ENCODE peak calls at places on chromosomes 16 and 17, in four cellular contexts. W is stimulated activated CD8-positive, alpha-beta memory T cell treated with anti-CD3 and anti-CD28 coated beads, Interleukin-2, amount 100 ng/mL, for 48 hours; Y is naive B cell; P is LoVo. K is an unnamed sample.
A peak's percentile ranks its signal among the peaks of the same experiment; 100 is the strongest.

GRCh38 chr17:9472094-9472493 is 103.5 kb downstream of the STX8 start:
- DNase-seq in W (no peak), Y (no peak), P (no peak), K (no peak)

GRCh38 chr16:88705746-88706287 is 391 bp downstream of the RNF166 start:
- DNase-seq in W (no peak), Y (peak; percentile 34), P (no peak), K (no peak)

GRCh38 chr17:4465786-4466185 is 32.0 kb downstream of the SPNS3 start:
- DNase-seq in W (no peak), Y (no peak), P (no peak), K (no peak)

GRCh38 chr17:50046179-50046578 is 9.7 kb upstream of the ITGA3 start:
- DNase-seq in W (no peak), Y (no peak), P (no peak), K (no peak)

GRCh38 chr16:7268182-7268581 is 64.5 kb upstream of the RBFOX1 start:
- DNase-seq in W (no peak), Y (no peak), P (peak; percentile 1), K (peak; percentile 48)

GRCh38 chr16:1890701-1891035 is 18.7 kb upstream of the MEIOB start:
- DNase-seq in W (no peak), Y (no peak), P (no peak), K (no peak)

GRCh38 chr17:79621151-79621940 is 10.5 kb upstream of the RBFOX3 start:
- DNase-seq in W (no peak), Y (no peak), P (no peak), K (no peak)

GRCh38 chr16:80985611-80986010 is 21.1 kb downstream of the CMC2 start:
- DNase-seq in W (no peak), Y (no peak), P (no peak), K (no peak)

GRCh38 chr17:81110488-81111040 is 54.7 kb upstream of the PVALEF start:
- DNase-seq in W (no peak), Y (no peak), P (no peak), K (no peak)